ENCODE peak calls at places on chromosomes 4 and X, in five cellular contexts. K, F, W, P and C are unnamed samples.

GRCh38 chrX:134294548-134294947 is 57.6 kb downstream of the CCDC160 start:
- DNase-seq in W (no peak), P (peak), F (no peak), K (no peak), C (peak)

GRCh38 chr4:25847329-25847728 is 15.5 kb downstream of the SEL1L3 start:
- DNase-seq in P (peak), F (no peak), K (no peak), W (no peak), C (no peak)

GRCh38 chrX:114619874-114620273 is 36.0 kb downstream of the HTR2C start:
- DNase-seq in K (no peak), F (no peak), P (no peak), W (no peak), C (no peak)

GRCh38 chr4:169619518-169619957 is 840 bp upstream of the CLCN3 start:
- DNase-seq in P (peak), K (peak), F (peak), W (peak), C (peak)

GRCh38 chr4:86895692-86896488 is 3.7 kb upstream of the C4orf36 start:
- DNase-seq in K (no peak), W (no peak), F (peak), P (peak), C (peak)

GRCh38 chr4:124212835-124213640 is 499.5 kb downstream of the ANKRD50 start:
- DNase-seq in W (peak), P (peak), F (no peak), K (no peak), C (no peak)

GRCh38 chrX:131987252-131987651 is 35.9 kb upstream of the STK26 start:
- DNase-seq in K (no peak), F (no peak), P (no peak), W (no peak), C (peak)

GRCh38 chrX:73562986-73563739 is at the start of gene CHIC1:
- DNase-seq in F (no peak), W (peak), K (peak), P (peak), C (peak)

GRCh38 chr4:836003-836511 is 10.1 kb upstream of the CPLX1 start:
- DNase-seq in W (no peak), F (no peak), K (no peak), P (no peak), C (no peak)
- TF ChIP-seq POLR2A in W (no peak), F (no peak), K (no peak), P (no peak), C (no peak)

DNA sequence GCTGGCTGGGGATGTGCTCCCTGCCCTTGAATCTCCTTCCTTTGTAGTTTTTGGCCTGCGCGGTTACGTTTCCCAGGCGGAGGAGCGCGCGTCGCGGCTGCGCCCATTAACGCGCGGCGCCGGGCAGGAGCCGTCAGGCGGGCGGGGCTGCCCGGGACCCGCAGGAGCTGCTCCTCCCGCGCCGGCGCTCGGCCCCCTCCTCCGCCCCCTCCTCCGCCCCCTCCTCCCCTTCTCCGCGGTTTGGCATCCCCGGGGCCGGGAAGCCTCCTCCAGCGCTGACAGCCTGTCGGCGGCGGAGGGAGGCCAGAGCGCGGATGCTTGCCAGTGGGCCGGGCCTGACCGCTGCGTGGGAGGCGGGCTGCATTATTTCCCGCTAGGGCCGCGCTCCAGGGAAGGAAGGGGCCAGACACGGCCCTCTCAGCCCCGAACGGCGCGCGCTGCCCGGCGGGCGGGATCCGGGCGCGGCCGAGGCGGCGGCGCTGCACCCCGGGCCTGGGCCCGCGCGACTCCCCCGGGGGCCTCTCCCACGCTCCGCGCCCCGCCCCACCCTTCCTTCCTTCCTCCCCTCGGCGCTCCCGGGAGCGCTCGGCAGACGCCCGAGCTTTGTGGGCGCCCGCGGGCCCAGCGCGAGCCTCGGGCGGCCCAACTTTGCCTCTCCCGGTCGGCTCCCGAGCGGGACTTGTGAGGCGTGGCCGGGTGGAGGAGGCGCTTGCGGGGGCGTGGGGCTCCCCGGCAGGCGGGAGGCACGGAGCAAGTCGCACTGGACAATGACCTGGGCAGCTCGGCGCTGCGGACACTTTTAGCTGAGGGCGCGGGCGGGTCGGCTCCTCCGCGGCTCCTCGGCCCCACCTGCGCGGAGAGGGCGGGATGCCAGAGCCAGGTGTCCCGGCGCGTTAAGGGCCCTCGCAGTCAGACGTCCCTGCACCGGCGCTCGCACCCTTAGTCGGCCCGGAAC is at the start of gene DCLK2:
- DNase-seq in P (peak), W (peak), F (peak), K (peak), C (peak)
- TF ChIP-seq POLR2A in P (peak), W (no peak), F (peak), K (no peak), C (no peak)

DNA sequence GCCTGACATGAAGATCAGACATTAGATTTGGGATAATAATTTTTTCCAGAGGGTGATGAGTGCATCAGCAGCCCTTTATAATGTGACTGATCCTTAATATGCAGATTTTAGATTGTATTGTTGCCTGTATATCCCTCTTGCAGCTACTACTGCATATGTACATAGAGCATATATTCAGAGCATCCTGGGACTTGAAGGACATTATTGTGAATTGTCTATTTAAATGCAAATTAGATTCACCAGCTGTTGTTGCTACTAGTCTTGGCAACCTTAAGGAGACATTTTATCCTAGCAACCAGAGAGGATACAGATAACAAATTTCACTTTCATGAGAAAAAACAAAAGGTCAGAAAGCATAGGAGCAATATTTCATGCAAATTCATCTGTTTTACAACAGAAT is 148.8 kb downstream of the GC start:
- DNase-seq in P (no peak), F (no peak), W (no peak), K (no peak), C (no peak)
- TF ChIP-seq POLR2A in P (no peak), F (no peak), W (no peak), K (no peak), C (no peak)

DNA sequence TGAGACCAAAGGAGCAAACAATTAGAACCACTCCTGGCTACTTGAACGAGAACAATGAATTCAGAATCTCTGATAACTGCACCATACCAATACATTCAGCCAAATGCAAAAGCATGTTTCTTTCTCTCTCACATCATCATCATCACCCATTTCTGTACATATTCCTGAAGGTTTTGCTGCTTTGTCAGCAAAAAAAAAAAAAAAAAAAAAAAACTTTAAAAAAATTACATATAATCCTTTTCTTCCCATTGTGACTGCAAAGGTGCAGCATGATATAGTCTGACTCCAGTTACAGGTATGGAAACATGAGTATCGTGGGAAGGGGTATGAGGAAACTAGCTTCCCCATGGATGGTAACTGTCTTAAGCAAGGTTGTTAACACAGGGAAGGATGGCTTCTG is 35.6 kb downstream of the FBXW7 start:
- DNase-seq in K (no peak), P (no peak), F (no peak), W (no peak), C (no peak)
- TF ChIP-seq POLR2A in K (no peak), P (no peak), F (no peak), W (no peak), C (no peak)

DNA sequence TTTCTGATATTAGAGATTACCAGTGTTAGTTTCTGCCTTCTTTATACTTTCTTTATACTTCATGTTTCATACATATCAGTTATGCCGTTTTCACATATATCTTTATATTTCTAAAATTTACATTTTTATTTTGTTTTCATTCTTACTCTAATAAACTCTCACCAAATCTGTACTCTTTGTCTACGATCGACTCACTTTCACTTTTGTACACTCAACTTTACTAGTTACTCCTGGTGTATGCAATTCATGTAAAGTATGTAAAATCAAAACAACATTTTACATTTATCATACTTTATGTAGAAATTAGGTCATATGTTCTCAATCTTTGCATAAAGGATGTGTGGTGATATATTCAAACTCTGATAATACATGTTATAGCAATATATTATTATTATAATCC is 59.9 kb downstream of the UGT2A3 start:
- DNase-seq in P (no peak), F (no peak), K (no peak), W (no peak), C (no peak)
- TF ChIP-seq POLR2A in P (no peak), F (no peak), K (no peak), W (no peak), C (no peak)

DNA sequence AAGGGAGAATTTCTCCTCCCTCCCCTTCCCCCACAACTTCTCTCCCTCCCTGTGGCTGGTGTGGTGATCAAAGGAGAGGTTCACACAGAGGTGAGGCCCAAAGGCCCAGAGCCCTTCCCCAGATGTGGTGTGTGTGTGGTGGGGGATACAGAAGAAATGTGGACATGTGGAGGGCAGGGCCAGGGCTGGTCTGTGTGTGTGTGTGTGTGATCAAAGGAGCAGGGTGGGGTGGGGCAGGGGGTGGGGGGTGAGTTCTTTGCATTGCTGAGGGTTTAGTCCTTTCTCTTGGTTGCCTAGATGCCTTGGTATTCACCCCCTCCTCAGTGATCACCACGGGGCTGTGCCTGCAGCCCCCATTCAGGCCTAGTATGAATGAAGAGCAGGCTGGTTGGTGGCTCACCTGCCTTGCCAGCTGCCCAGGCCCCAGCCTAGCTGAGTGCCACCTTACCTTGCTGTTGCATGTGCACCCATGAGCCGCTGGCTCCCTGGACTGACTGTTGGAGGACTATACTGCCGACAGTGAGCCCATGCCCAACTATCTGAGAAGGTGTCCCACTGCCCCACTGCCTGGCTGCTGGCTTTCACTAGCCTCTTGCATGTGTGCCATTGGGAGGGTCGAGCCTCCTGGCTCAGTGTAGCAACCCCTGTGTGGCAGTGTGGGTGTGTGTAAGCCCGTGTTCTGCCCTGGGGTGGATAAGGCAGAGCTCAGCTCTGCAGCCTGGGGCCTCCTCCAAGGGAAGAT is 101.9 kb downstream of the EFNB1 start:
- DNase-seq in K (no peak), W (no peak), F (no peak), P (no peak), C (no peak)
- TF ChIP-seq POLR2A in K (no peak), W (no peak), F (no peak), P (no peak), C (no peak)